ENCODE peak calls at places on chromosomes 1 and 21, in seven cellular contexts. Q is ACHN; U is foreskin keratinocyte; J is posterior cingulate gyrus; F is non-pigmented ciliary epithelial cell; B is stimulated activated CD8-positive, alpha-beta memory T cell treated with anti-CD3 and anti-CD28 coated beads, Interleukin-7, amount 100 ng/mL, for 24 hours; M is neural crest cell. O is an unnamed sample.

GRCh38 chr21:20259035-20259867 is 739.0 kb upstream of the NCAM2 start:
- DNase-seq in Q (no peak), U (no peak), J (no peak), F (no peak), B (no peak), M (no peak), O (no peak)

GRCh38 chr1:116951175-116951935 is 41.6 kb downstream of the PTGFRN start:
- DNase-seq in Q (no peak), U (no peak), J (no peak), F (peak), B (no peak), M (no peak), O (no peak)

GRCh38 chr1:198893141-198893540 is 254.3 kb downstream of the PTPRC start:
- DNase-seq in Q (no peak), U (no peak), J (no peak), F (no peak), B (no peak), M (no peak), O (no peak)

GRCh38 chr1:161172776-161173376 is 4.4 kb downstream of the B4GALT3 start:
- DNase-seq in Q (no peak), U (no peak), J (no peak), F (no peak), B (no peak), M (no peak), O (no peak)

GRCh38 chr1:97630968-97631367 is 289.9 kb downstream of the DPYD start:
- DNase-seq in Q (no peak), U (no peak), J (no peak), F (no peak), B (no peak), M (no peak), O (no peak)

GRCh38 chr1:19885821-19886220 is 3.6 kb downstream of the OTUD3 start:
- DNase-seq in Q (no peak), U (peak), J (no peak), F (no peak), B (no peak), M (no peak), O (no peak)

GRCh38 chr1:84632142-84632541 is 57.9 kb upstream of the CTBS start:
- DNase-seq in Q (no peak), U (no peak), J (no peak), F (no peak), B (no peak), M (no peak), O (no peak)

GRCh38 chr1:56435434-56436337 is 143.7 kb downstream of the PLPP3 start:
- DNase-seq in Q (no peak), U (no peak), J (peak), F (no peak), B (no peak), M (peak), O (no peak)

GRCh38 chr1:178093958-178094751 is at the start of gene RASAL2:
- DNase-seq in Q (peak), U (peak), J (peak), F (no peak), B (no peak), M (peak), O (peak)

GRCh38 chr1:203270448-203270847 is 34.9 kb upstream of the BTG2 start:
- DNase-seq in Q (no peak), U (no peak), J (no peak), F (no peak), B (no peak), M (no peak), O (no peak)

GRCh38 chr1:185162491-185162890 is 5.5 kb downstream of the SWT1 start:
- DNase-seq in Q (no peak), U (no peak), J (no peak), F (no peak), B (no peak), M (no peak), O (no peak)

GRCh38 chr1:52523376-52523775 is 29.5 kb downstream of the TUT4 start:
- DNase-seq in Q (no peak), U (no peak), J (no peak), F (no peak), B (no peak), M (no peak), O (no peak)

GRCh38 chr1:30879126-30879786 is 29.3 kb downstream of the SDC3 start:
- DNase-seq in Q (no peak), U (no peak), J (no peak), F (no peak), B (no peak), M (no peak), O (no peak)

GRCh38 chr1:182299728-182300581 is 91.6 kb downstream of the GLUL start:
- DNase-seq in Q (no peak), U (peak), J (peak), F (no peak), B (no peak), M (no peak), O (no peak)

GRCh38 chr1:198155253-198155652 is 1.5 kb upstream of the NEK7 start:
- DNase-seq in Q (no peak), U (peak), J (no peak), F (no peak), B (no peak), M (no peak), O (no peak)

GRCh38 chr21:37945036-37945435 is 28.8 kb upstream of the KCNJ6 start:
- DNase-seq in Q (no peak), U (no peak), J (no peak), F (no peak), B (no peak), M (no peak), O (no peak)

GRCh38 chr1:175506081-175506480 is 237.3 kb downstream of the TNR start:
- DNase-seq in Q (no peak), U (no peak), J (no peak), F (no peak), B (no peak), M (no peak), O (no peak)

GRCh38 chr1:229536982-229537381 is 21.5 kb downstream of the ABCB10 start:
- DNase-seq in Q (no peak), U (no peak), J (no peak), F (no peak), B (no peak), M (no peak), O (no peak)

GRCh38 chr1:91201174-91201573 is 179.3 kb upstream of the ZNF644 start:
- DNase-seq in Q (no peak), U (no peak), J (no peak), F (no peak), B (no peak), M (no peak), O (no peak)

GRCh38 chr1:43250351-43250761 is 19.4 kb upstream of the TMEM125 start:
- DNase-seq in Q (no peak), U (no peak), J (no peak), F (no peak), B (no peak), M (no peak), O (no peak)

GRCh38 chr1:237386362-237387143 is 344.6 kb downstream of the RYR2 start:
- DNase-seq in Q (peak), U (no peak), J (no peak), F (no peak), B (no peak), M (no peak), O (no peak)

GRCh38 chr1:179883040-179883501 is 986 bp downstream of the TOR1AIP1 start:
- DNase-seq in Q (no peak), U (no peak), J (no peak), F (no peak), B (no peak), M (no peak), O (no peak)

GRCh38 chr1:186050360-186050759 is 316.2 kb downstream of the HMCN1 start:
- DNase-seq in Q (peak), U (peak), J (no peak), F (no peak), B (no peak), M (no peak), O (no peak)

GRCh38 chr1:3705341-3705950 is 46.8 kb upstream of the CCDC27 start:
- DNase-seq in Q (no peak), U (no peak), J (no peak), F (no peak), B (no peak), M (no peak), O (no peak)

GRCh38 chr1:89102055-89102454 is 23.9 kb downstream of the GBP2 start:
- DNase-seq in Q (no peak), U (no peak), J (no peak), F (no peak), B (no peak), M (no peak), O (no peak)

GRCh38 chr1:7334475-7335035 is 436.5 kb upstream of the VAMP3 start:
- DNase-seq in Q (no peak), U (peak), J (peak), F (no peak), B (no peak), M (no peak), O (no peak)

O was measured in GM19239.